ENCODE peak calls at places on chromosomes 16 and 17, in seven cellular contexts. One of them, this sample, is unnamed.
A peak's percentile ranks its signal among the peaks of the same experiment; 100 is the strongest.

GRCh38 chr17:33457477-33457876 is 164.4 kb upstream of the ASIC2 start:
- DNase-seq in H1: no peak
- DNase-seq in HepG2: no peak
- DNase-seq in SK-N-SH: no peak
- DNase-seq in GM12892: no peak
- DNase-seq in K562: no peak
- DNase-seq in GM12878: no peak
- DNase-seq in this sample: no peak

GRCh38 chr17:69853533-69854262 is 221.3 kb upstream of the KCNJ16 start:
- DNase-seq in H1: no peak
- DNase-seq in HepG2: no peak
- DNase-seq in SK-N-SH: no peak
- DNase-seq in GM12892: no peak
- DNase-seq in K562: no peak
- DNase-seq in GM12878: no peak
- DNase-seq in this sample: no peak

GRCh38 chr16:8686031-8686621 is 11.7 kb downstream of the ABAT start:
- DNase-seq in H1: no peak
- DNase-seq in HepG2: no peak
- DNase-seq in SK-N-SH: peak; percentile 49
- DNase-seq in GM12892: no peak
- DNase-seq in K562: no peak
- DNase-seq in GM12878: no peak
- DNase-seq in this sample: no peak

GRCh38 chr16:14215941-14216340 is 144.8 kb downstream of the MRTFB start:
- DNase-seq in H1: no peak
- DNase-seq in HepG2: no peak
- DNase-seq in SK-N-SH: no peak
- DNase-seq in GM12892: no peak
- DNase-seq in K562: no peak
- DNase-seq in GM12878: no peak
- DNase-seq in this sample: no peak

GRCh38 chr17:70329751-70330150 is 160.4 kb downstream of the KCNJ2 start:
- DNase-seq in H1: no peak
- DNase-seq in HepG2: no peak
- DNase-seq in SK-N-SH: no peak
- DNase-seq in GM12892: no peak
- DNase-seq in K562: no peak
- DNase-seq in GM12878: no peak
- DNase-seq in this sample: no peak

GRCh38 chr16:1181715-1182671 is 29.1 kb downstream of the CACNA1H start:
- DNase-seq in H1: no peak
- DNase-seq in HepG2: peak; percentile 62
- DNase-seq in SK-N-SH: no peak
- DNase-seq in GM12892: no peak
- DNase-seq in K562: no peak
- DNase-seq in GM12878: no peak
- DNase-seq in this sample: no peak

GRCh38 chr16:89637379-89637778 is 20.1 kb downstream of the CHMP1A start:
- DNase-seq in H1: no peak
- DNase-seq in HepG2: no peak
- DNase-seq in SK-N-SH: no peak
- DNase-seq in GM12892: no peak
- DNase-seq in K562: peak; percentile 50
- DNase-seq in GM12878: no peak
- DNase-seq in this sample: no peak

GRCh38 chr16:66270333-66270927 is 96.1 kb upstream of the CDH5 start:
- DNase-seq in H1: peak; percentile 94
- DNase-seq in HepG2: peak; percentile 65
- DNase-seq in SK-N-SH: peak; percentile 92
- DNase-seq in GM12892: peak; percentile 84
- DNase-seq in K562: peak; percentile 91
- DNase-seq in GM12878: no peak
- DNase-seq in this sample: peak; percentile 88

GRCh38 chr17:18964550-18964949 is 12.6 kb downstream of the SLC5A10 start:
- DNase-seq in H1: no peak
- DNase-seq in HepG2: no peak
- DNase-seq in SK-N-SH: no peak
- DNase-seq in GM12892: no peak
- DNase-seq in K562: no peak
- DNase-seq in GM12878: no peak
- DNase-seq in this sample: no peak

GRCh38 chr17:18967806-18968744 is 16.1 kb downstream of the SLC5A10 start:
- DNase-seq in H1: no peak
- DNase-seq in HepG2: no peak
- DNase-seq in SK-N-SH: no peak
- DNase-seq in GM12892: no peak
- DNase-seq in K562: peak; percentile 40
- DNase-seq in GM12878: no peak
- DNase-seq in this sample: no peak

GRCh38 chr17:18965530-18966236 is 13.7 kb downstream of the SLC5A10 start:
- DNase-seq in H1: no peak
- DNase-seq in HepG2: no peak
- DNase-seq in SK-N-SH: no peak
- DNase-seq in GM12892: no peak
- DNase-seq in K562: no peak
- DNase-seq in GM12878: no peak
- DNase-seq in this sample: no peak

GRCh38 chr17:18968945-18969887 is 17.3 kb downstream of the SLC5A10 start:
- DNase-seq in H1: no peak
- DNase-seq in HepG2: no peak
- DNase-seq in SK-N-SH: no peak
- DNase-seq in GM12892: no peak
- DNase-seq in K562: peak; percentile 36
- DNase-seq in GM12878: no peak
- DNase-seq in this sample: no peak

GRCh38 chr17:18966831-18967624 is 15.1 kb downstream of the SLC5A10 start:
- DNase-seq in H1: peak; percentile 66
- DNase-seq in HepG2: no peak
- DNase-seq in SK-N-SH: no peak
- DNase-seq in GM12892: no peak
- DNase-seq in K562: no peak
- DNase-seq in GM12878: no peak
- DNase-seq in this sample: no peak
- TF ChIP-seq TAF1 in H1: no peak
- TF ChIP-seq TAF1 in HepG2: no peak
- TF ChIP-seq TAF1 in SK-N-SH: no peak
- TF ChIP-seq TAF1 in GM12892: no peak
- TF ChIP-seq TAF1 in K562: no peak
- TF ChIP-seq TAF1 in GM12878: no peak
- TF ChIP-seq TAF1 in this sample: no peak

DNA sequence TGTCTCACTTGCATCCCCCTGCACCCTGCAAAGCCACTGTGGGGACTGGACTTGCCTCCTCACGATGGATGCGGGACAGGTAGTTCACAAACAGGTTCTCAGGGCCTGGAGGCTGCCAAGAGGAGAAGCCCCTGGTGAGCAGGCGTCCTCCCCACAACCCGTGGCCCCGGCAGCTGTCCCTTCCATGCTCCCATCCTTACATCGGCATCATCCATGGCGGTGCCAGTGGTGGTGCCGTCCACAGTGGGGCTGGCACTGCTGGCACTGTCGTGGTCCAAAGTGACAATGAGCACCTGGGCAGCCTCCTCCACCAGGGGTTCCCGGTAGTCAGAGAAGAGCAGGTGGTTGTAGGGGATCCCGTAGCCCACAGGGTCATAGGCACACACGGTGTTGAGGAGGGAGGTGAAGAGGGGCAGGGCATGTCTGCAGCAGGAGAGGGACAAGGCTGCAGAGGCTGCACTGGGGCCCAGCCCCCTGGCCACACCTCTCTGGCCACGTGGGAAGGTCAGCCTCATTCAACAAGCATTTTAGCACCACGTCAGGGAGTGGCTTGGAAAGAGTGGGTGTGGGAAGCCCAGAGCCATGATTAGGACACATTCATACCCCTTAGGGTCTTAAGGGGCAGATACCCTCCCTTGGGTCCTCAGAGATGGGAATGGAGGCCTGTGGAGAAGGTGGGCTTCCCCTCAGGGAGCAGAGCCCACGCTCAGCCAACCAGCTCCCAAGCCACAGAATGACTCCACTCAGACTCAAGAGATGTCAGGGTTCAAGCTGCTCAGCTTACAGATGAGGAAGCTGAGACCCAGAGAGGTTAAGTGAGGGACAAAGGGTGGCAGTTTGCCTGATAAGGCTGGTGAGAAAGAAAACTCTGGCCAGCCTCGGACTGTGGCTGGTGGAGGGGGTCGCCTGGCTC is 12.5 kb downstream of the HID1 start:
- DNase-seq in H1: no peak
- DNase-seq in HepG2: no peak
- DNase-seq in SK-N-SH: no peak
- DNase-seq in GM12892: no peak
- DNase-seq in K562: peak; percentile 62
- DNase-seq in GM12878: no peak
- DNase-seq in this sample: no peak
- TF ChIP-seq TAF1 in H1: no peak
- TF ChIP-seq TAF1 in HepG2: no peak
- TF ChIP-seq TAF1 in SK-N-SH: no peak
- TF ChIP-seq TAF1 in GM12892: no peak
- TF ChIP-seq TAF1 in K562: no peak
- TF ChIP-seq TAF1 in GM12878: no peak
- TF ChIP-seq TAF1 in this sample: no peak

GRCh38 chr17:3843935-3844516 is 2.0 kb downstream of the NCBP3 start:
- DNase-seq in H1: no peak
- DNase-seq in HepG2: peak; percentile 59
- DNase-seq in SK-N-SH: peak; percentile 49
- DNase-seq in GM12892: no peak
- DNase-seq in K562: peak; percentile 20
- DNase-seq in GM12878: no peak
- DNase-seq in this sample: no peak

GRCh38 chr17:3845754-3846738 is at the start of gene NCBP3:
- DNase-seq in H1: peak; percentile 91
- DNase-seq in HepG2: peak; percentile 81
- DNase-seq in SK-N-SH: peak; percentile 98
- DNase-seq in GM12892: peak; percentile 94
- DNase-seq in K562: peak; percentile 90
- DNase-seq in GM12878: peak; percentile 55
- DNase-seq in this sample: peak; percentile 97

GRCh38 chr17:3845361-3845753 is 689 bp downstream of the NCBP3 start:
- DNase-seq in H1: no peak
- DNase-seq in HepG2: no peak
- DNase-seq in SK-N-SH: no peak
- DNase-seq in GM12892: no peak
- DNase-seq in K562: no peak
- DNase-seq in GM12878: no peak
- DNase-seq in this sample: peak; percentile 49

GRCh38 chr17:3848229-3848628 is 2.2 kb upstream of the NCBP3 start:
- DNase-seq in H1: no peak
- DNase-seq in HepG2: no peak
- DNase-seq in SK-N-SH: no peak
- DNase-seq in GM12892: no peak
- DNase-seq in K562: no peak
- DNase-seq in GM12878: no peak
- DNase-seq in this sample: no peak

GRCh38 chr17:3846739-3847670 is 959 bp upstream of the NCBP3 start:
- DNase-seq in H1: no peak
- DNase-seq in HepG2: no peak
- DNase-seq in SK-N-SH: no peak
- DNase-seq in GM12892: no peak
- DNase-seq in K562: no peak
- DNase-seq in GM12878: no peak
- DNase-seq in this sample: no peak
- TF ChIP-seq TAF1 in H1: no peak
- TF ChIP-seq TAF1 in HepG2: no peak
- TF ChIP-seq TAF1 in SK-N-SH: no peak
- TF ChIP-seq TAF1 in GM12892: no peak
- TF ChIP-seq TAF1 in K562: no peak
- TF ChIP-seq TAF1 in GM12878: no peak
- TF ChIP-seq TAF1 in this sample: no peak

GRCh38 chr16:63568184-63568583 is 1531.9 kb upstream of the CDH8 start:
- DNase-seq in H1: no peak
- DNase-seq in HepG2: no peak
- DNase-seq in SK-N-SH: no peak
- DNase-seq in GM12892: no peak
- DNase-seq in K562: no peak
- DNase-seq in GM12878: no peak
- DNase-seq in this sample: no peak
- TF ChIP-seq TAF1 in H1: no peak
- TF ChIP-seq TAF1 in HepG2: no peak
- TF ChIP-seq TAF1 in SK-N-SH: no peak
- TF ChIP-seq TAF1 in GM12892: no peak
- TF ChIP-seq TAF1 in K562: no peak
- TF ChIP-seq TAF1 in GM12878: no peak
- TF ChIP-seq TAF1 in this sample: no peak

GRCh38 chr16:49576173-49576494 is 202.5 kb downstream of the C16orf78 start:
- DNase-seq in H1: no peak
- DNase-seq in HepG2: no peak
- DNase-seq in SK-N-SH: no peak
- DNase-seq in GM12892: no peak
- DNase-seq in K562: no peak
- DNase-seq in GM12878: no peak
- DNase-seq in this sample: no peak
- TF ChIP-seq TAF1 in H1: no peak
- TF ChIP-seq TAF1 in HepG2: no peak
- TF ChIP-seq TAF1 in SK-N-SH: no peak
- TF ChIP-seq TAF1 in GM12892: no peak
- TF ChIP-seq TAF1 in K562: no peak
- TF ChIP-seq TAF1 in GM12878: no peak
- TF ChIP-seq TAF1 in this sample: no peak

DNA sequence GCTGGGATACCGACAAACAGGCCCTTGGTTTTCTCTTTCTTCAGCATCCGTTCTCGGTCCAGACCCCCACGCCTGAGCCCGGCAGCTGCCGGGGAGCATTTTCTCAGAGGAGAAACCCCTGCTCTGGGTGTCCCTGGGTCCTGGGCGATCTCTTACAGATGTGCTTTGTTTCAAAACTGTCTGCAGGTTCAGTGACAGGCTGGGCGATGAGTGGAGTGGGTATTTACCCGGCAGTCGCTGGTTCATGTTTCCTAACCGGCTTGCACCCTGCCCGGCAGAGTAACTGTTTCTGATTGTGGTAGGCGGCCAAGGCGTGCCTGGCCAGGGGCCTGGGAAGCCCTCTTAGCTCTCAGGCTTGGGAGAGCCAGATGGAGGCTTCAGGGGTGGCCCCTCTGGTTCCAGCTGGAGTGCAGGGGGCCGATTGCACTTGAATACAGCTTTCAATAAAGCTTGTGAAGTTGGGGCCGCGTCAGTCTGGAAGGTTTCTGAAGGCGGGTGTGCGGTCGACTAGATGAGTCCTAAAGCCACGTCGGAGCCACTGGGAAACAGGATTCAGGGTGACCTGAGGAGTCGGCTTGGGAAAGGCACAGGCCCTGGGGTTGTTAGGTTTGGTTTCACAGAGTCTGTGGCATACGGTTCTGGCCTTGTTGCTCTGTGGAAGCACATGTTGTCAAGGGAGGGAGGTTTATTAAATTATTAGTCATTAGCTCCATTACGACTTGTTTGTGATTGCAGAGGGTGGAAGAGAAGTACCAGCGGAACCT is 1.4 kb downstream of the BAIAP2 start:
- DNase-seq in H1: no peak
- DNase-seq in HepG2: no peak
- DNase-seq in SK-N-SH: no peak
- DNase-seq in GM12892: no peak
- DNase-seq in K562: no peak
- DNase-seq in GM12878: no peak
- DNase-seq in this sample: no peak
- TF ChIP-seq TAF1 in H1: no peak
- TF ChIP-seq TAF1 in HepG2: no peak
- TF ChIP-seq TAF1 in SK-N-SH: no peak
- TF ChIP-seq TAF1 in GM12892: no peak
- TF ChIP-seq TAF1 in K562: no peak
- TF ChIP-seq TAF1 in GM12878: no peak
- TF ChIP-seq TAF1 in this sample: no peak

This sample was measured in GM12891.